ENCODE peak calls at places on chromosomes 13 and 19, in ten cellular contexts. S is lung; C is GM12865; T is HS-5; Q is activated effector memory CD4-positive, alpha-beta T cell treated with Interleukin-2 at 50 U/mL for 16 hours; X is GM23338; P is HT1080; L is iPS-NIHi11; J is activated CD8-positive, alpha-beta memory T cell treated with anti-CD3 and anti-CD28 coated beads for 4 hours; R is brain pericyte. W is an unnamed sample.

GRCh38 chr19:3914199-3914598 is 18.7 kb upstream of the NMRK2 start:
- DNase-seq in S (no peak), C (no peak), T (no peak), Q (no peak), X (no peak), P (no peak), L (no peak), J (no peak), R (no peak), W (no peak)

GRCh38 chr13:41827507-41828213 is 133.2 kb downstream of the VWA8 start:
- DNase-seq in S (no peak), C (no peak), T (peak; percentile 64), Q (no peak), X (no peak), P (peak; percentile 89), L (no peak), J (no peak), R (peak; percentile 80), W (no peak)

GRCh38 chr19:11379857-11380350 is 4.2 kb downstream of the EPOR start:
- DNase-seq in S (no peak), C (no peak), T (no peak), Q (no peak), X (no peak), P (no peak), L (no peak), J (no peak), R (no peak), W (no peak)

GRCh38 chr13:42991892-42992584 is at the start of gene EPSTI1:
- DNase-seq in S (peak; percentile 66), C (peak; percentile 90), T (no peak), Q (peak; percentile 65), X (peak; percentile 73), P (no peak), L (peak; percentile 48), J (peak; percentile 68), R (peak; percentile 47), W (peak; percentile 20)

GRCh38 chr13:111203742-111204386 is 88.8 kb downstream of the ARHGEF7 start:
- DNase-seq in S (no peak), C (peak; percentile 39), T (no peak), Q (no peak), X (no peak), P (no peak), L (no peak), J (no peak), R (no peak), W (no peak)

GRCh38 chr19:38316477-38317067 is 825 bp upstream of the YIF1B start:
- DNase-seq in S (no peak), C (no peak), T (no peak), Q (no peak), X (no peak), P (no peak), L (no peak), J (no peak), R (no peak), W (no peak)

GRCh38 chr13:25494708-25495411 is 123.1 kb downstream of the ATP8A2 start:
- DNase-seq in S (no peak), C (no peak), T (no peak), Q (no peak), X (no peak), P (no peak), L (no peak), J (no peak), R (no peak), W (no peak)

GRCh38 chr13:49454388-49455015 is 10.4 kb downstream of the SETDB2 start:
- DNase-seq in S (no peak), C (peak; percentile 79), T (no peak), Q (no peak), X (peak; percentile 6), P (no peak), L (no peak), J (no peak), R (no peak), W (no peak)

GRCh38 chr19:38265213-38265861 is 964 bp downstream of the SPINT2 start:
- DNase-seq in S (peak; percentile 41), C (no peak), T (no peak), Q (no peak), X (peak; percentile 62), P (no peak), L (no peak), J (no peak), R (no peak), W (peak; percentile 30)

GRCh38 chr13:113904411-113904810 is 40.5 kb upstream of the GAS6 start:
- DNase-seq in S (peak; percentile 28), C (peak; percentile 64), T (no peak), Q (peak; percentile 18), X (peak; percentile 73), P (no peak), L (peak; percentile 53), J (no peak), R (no peak), W (no peak)

GRCh38 chr13:31046711-31047279 is 114.3 kb downstream of the TEX26 start:
- DNase-seq in S (no peak), C (no peak), T (no peak), Q (no peak), X (no peak), P (no peak), L (no peak), J (no peak), R (no peak), W (no peak)

GRCh38 chr19:52785506-52785905 is 1.1 kb downstream of the ZNF600 start:
- DNase-seq in S (no peak), C (no peak), T (no peak), Q (no peak), X (no peak), P (no peak), L (no peak), J (no peak), R (no peak), W (no peak)

GRCh38 chr19:17886515-17886914 is 14.8 kb downstream of the SLC5A5 start:
- DNase-seq in S (no peak), C (peak; percentile 46), T (no peak), Q (no peak), X (no peak), P (no peak), L (no peak), J (no peak), R (no peak), W (no peak)

GRCh38 chr13:35994131-35994966 is 136.8 kb downstream of the DCLK1 start:
- DNase-seq in S (no peak), C (no peak), T (peak; percentile 53), Q (no peak), X (no peak), P (peak; percentile 16), L (no peak), J (no peak), R (no peak), W (no peak)

GRCh38 chr19:53576941-53577653 is 39.2 kb downstream of the ZNF331 start:
- DNase-seq in S (no peak), C (no peak), T (no peak), Q (no peak), X (peak; percentile 19), P (no peak), L (no peak), J (no peak), R (no peak), W (no peak)

GRCh38 chr19:48779636-48780035 is 24.3 kb downstream of the FGF21 start:
- DNase-seq in S (no peak), C (peak; percentile 23), T (no peak), Q (no peak), X (no peak), P (no peak), L (no peak), J (no peak), R (no peak), W (no peak)

GRCh38 chr19:58352760-58353671 is at the start of gene A1BG:
- DNase-seq in S (no peak), C (no peak), T (no peak), Q (no peak), X (no peak), P (no peak), L (no peak), J (no peak), R (no peak), W (no peak)

GRCh38 chr13:63337921-63338320 is 1922.3 kb upstream of the PCDH20 start:
- DNase-seq in S (no peak), C (no peak), T (no peak), Q (no peak), X (no peak), P (peak; percentile 1), L (no peak), J (no peak), R (no peak), W (no peak)

GRCh38 chr13:38210928-38211596 is 138.6 kb upstream of the UFM1 start:
- DNase-seq in S (no peak), C (no peak), T (no peak), Q (no peak), X (peak; percentile 69), P (no peak), L (peak; percentile 13), J (no peak), R (no peak), W (no peak)

GRCh38 chr13:78972561-78972960 is 313.6 kb upstream of the OBI1 start:
- DNase-seq in S (no peak), C (no peak), T (no peak), Q (no peak), X (no peak), P (no peak), L (no peak), J (no peak), R (no peak), W (no peak)

GRCh38 chr13:113423225-113424170 is 29.8 kb downstream of the ADPRHL1 start:
- DNase-seq in S (no peak), C (no peak), T (no peak), Q (no peak), X (no peak), P (no peak), L (no peak), J (no peak), R (no peak), W (no peak)

GRCh38 chr13:23509781-23510543 is 60.2 kb upstream of the TNFRSF19 start:
- DNase-seq in S (no peak), C (no peak), T (no peak), Q (no peak), X (no peak), P (peak; percentile 72), L (no peak), J (no peak), R (no peak), W (no peak)

GRCh38 chr13:74708629-74709028 is 574.4 kb upstream of the KLF12 start:
- DNase-seq in S (no peak), C (no peak), T (no peak), Q (no peak), X (no peak), P (no peak), L (no peak), J (no peak), R (no peak), W (no peak)

GRCh38 chr13:76976488-76976887 is 15.4 kb upstream of the CLN5 start:
- DNase-seq in S (no peak), C (no peak), T (no peak), Q (no peak), X (no peak), P (peak; percentile 10), L (no peak), J (no peak), R (no peak), W (peak; percentile 15)

GRCh38 chr19:36140289-36141038 is 598 bp downstream of the CAPNS1 start:
- DNase-seq in S (peak; percentile 66), C (peak; percentile 79), T (no peak), Q (peak; percentile 40), X (peak; percentile 86), P (peak; percentile 46), L (peak; percentile 77), J (no peak), R (no peak), W (peak; percentile 31)

GRCh38 chr13:28463481-28463880 is 31.4 kb downstream of the FLT1 start:
- DNase-seq in S (no peak), C (no peak), T (no peak), Q (no peak), X (no peak), P (no peak), L (no peak), J (no peak), R (no peak), W (no peak)

GRCh38 chr19:18867199-18867598 is 28.8 kb downstream of the CERS1 start:
- DNase-seq in S (no peak), C (no peak), T (no peak), Q (no peak), X (no peak), P (no peak), L (no peak), J (no peak), R (no peak), W (no peak)

GRCh38 chr13:30370916-30371521 is 51.3 kb upstream of the UBE2L5 start:
- DNase-seq in S (no peak), C (no peak), T (no peak), Q (no peak), X (no peak), P (no peak), L (no peak), J (no peak), R (no peak), W (no peak)